ENCODE peak calls at places on chromosomes 11 and 22, in six cellular contexts. S is IMR-90, X is mesenchymal stem cell, E is mesendoderm, Y is H1, W is H9. V is an unnamed sample.

GRCh38 chr11:6757373-6757967 is 14.3 kb downstream of the OR2AG2 start:
- DNase-seq in Y (no peak), W (peak; percentile 60), E (peak; percentile 73), S (peak; percentile 59), X (peak; percentile 62), V (peak; percentile 43)

GRCh38 chr22:28884754-28885375 is 1.5 kb downstream of the ZNRF3 start:
- DNase-seq in S (no peak), E (peak; percentile 63), W (no peak), X (peak; percentile 3), Y (no peak), V (no peak)

GRCh38 chr11:71304491-71304890 is 52.1 kb upstream of the SHANK2 start:
- DNase-seq in Y (no peak), W (no peak), S (no peak), E (no peak), X (no peak), V (no peak)

GRCh38 chr11:57643802-57644201 is 5.9 kb downstream of the YPEL4 start:
- DNase-seq in W (no peak), Y (no peak), X (peak; percentile 37), E (peak; percentile 53), S (peak; percentile 44), V (no peak)

GRCh38 chr11:26418391-26418790 is 86.5 kb downstream of the ANO3 start:
- DNase-seq in S (no peak), E (no peak), W (no peak), Y (no peak), X (no peak), V (no peak)

GRCh38 chr11:102637731-102638130 is 12.6 kb upstream of the MMP20 start:
- DNase-seq in Y (no peak), E (no peak), S (no peak), W (no peak), X (no peak), V (no peak)

GRCh38 chr11:46237248-46238077 is 40.0 kb upstream of the CREB3L1 start:
- DNase-seq in S (peak; percentile 92), X (peak; percentile 93), Y (peak; percentile 61), W (peak; percentile 77), E (peak; percentile 95), V (no peak)

GRCh38 chr22:44700456-44700855 is 1.5 kb upstream of the PRR5 start:
- DNase-seq in Y (no peak), X (peak; percentile 49), S (peak; percentile 36), E (no peak), W (no peak), V (no peak)

GRCh38 chr11:7595016-7595869 is 78.1 kb downstream of the CYB5R2 start:
- DNase-seq in E (peak; percentile 61), Y (no peak), X (no peak), S (no peak), W (peak; percentile 53), V (no peak)

GRCh38 chr22:18966748-18967147 is 30.7 kb upstream of the PRODH start:
- DNase-seq in Y (no peak), S (no peak), E (no peak), W (no peak), X (no peak), V (no peak)

GRCh38 chr11:5369793-5370192 is 13.8 kb upstream of the OR51M1 start:
- DNase-seq in S (peak; percentile 90), W (no peak), E (peak; percentile 84), X (peak; percentile 68), Y (no peak), V (no peak)

GRCh38 chr11:110529043-110529442 is 99.3 kb downstream of the FDX1 start:
- DNase-seq in X (no peak), S (no peak), E (peak; percentile 62), W (no peak), Y (no peak), V (no peak)

GRCh38 chr11:35047179-35047578 is 91.8 kb upstream of the CD44 start:
- DNase-seq in E (no peak), S (no peak), Y (no peak), W (no peak), X (no peak), V (no peak)

GRCh38 chr11:9565822-9566560 is 7.5 kb upstream of the WEE1 start:
- DNase-seq in W (peak; percentile 89), S (peak; percentile 100), Y (peak; percentile 60), X (peak; percentile 100), E (peak; percentile 100), V (peak; percentile 89)

GRCh38 chr22:44669725-44670027 is 32.3 kb upstream of the PRR5 start:
- DNase-seq in X (peak; percentile 42), Y (no peak), S (peak; percentile 37), W (peak; percentile 62), E (peak; percentile 46), V (no peak)

GRCh38 chr22:49948116-49948515 is 12.5 kb upstream of the PIM3 start:
- DNase-seq in W (peak; percentile 39), E (no peak), X (no peak), S (no peak), Y (no peak), V (no peak)

GRCh38 chr11:13140028-13140870 is 131.1 kb downstream of the RASSF10 start:
- DNase-seq in W (no peak), S (peak; percentile 26), Y (no peak), X (peak; percentile 65), E (no peak), V (no peak)

GRCh38 chr11:61037694-61038093 is 64.6 kb upstream of the CD5 start:
- DNase-seq in E (no peak), Y (no peak), W (no peak), S (no peak), X (no peak), V (no peak)

GRCh38 chr11:69006816-69007215 is 6.2 kb downstream of the MRGPRF start:
- DNase-seq in W (peak; percentile 5), E (no peak), S (no peak), Y (no peak), X (no peak), V (no peak)

GRCh38 chr22:38454011-38454360 is 1.0 kb downstream of the KCNJ4 start:
- DNase-seq in S (no peak), W (no peak), X (no peak), Y (no peak), E (no peak), V (no peak)

GRCh38 chr22:38454361-38455062 is 487 bp downstream of the KCNJ4 start:
- DNase-seq in X (no peak), Y (no peak), W (no peak), S (no peak), E (no peak), V (no peak)

GRCh38 chr22:38456272-38456837 is 1.4 kb upstream of the KCNJ4 start:
- DNase-seq in E (no peak), W (no peak), S (no peak), Y (no peak), X (no peak), V (no peak)

GRCh38 chr22:38455530-38456271 is 702 bp upstream of the KCNJ4 start:
- DNase-seq in S (peak; percentile 26), E (peak; percentile 56), Y (no peak), W (peak; percentile 54), X (peak; percentile 52), V (peak; percentile 73)

GRCh38 chr22:38455063-38455529 is at the start of gene KCNJ4:
- DNase-seq in Y (no peak), X (no peak), W (no peak), S (no peak), E (no peak), V (no peak)
- H3K27ac ChIP-seq in Y (no peak within 1 kb of the TSS), X (no peak within 1 kb of the TSS), W (no peak within 1 kb of the TSS), S (no peak within 1 kb of the TSS), E (no peak within 1 kb of the TSS), V (no peak within 1 kb of the TSS)

DNA sequence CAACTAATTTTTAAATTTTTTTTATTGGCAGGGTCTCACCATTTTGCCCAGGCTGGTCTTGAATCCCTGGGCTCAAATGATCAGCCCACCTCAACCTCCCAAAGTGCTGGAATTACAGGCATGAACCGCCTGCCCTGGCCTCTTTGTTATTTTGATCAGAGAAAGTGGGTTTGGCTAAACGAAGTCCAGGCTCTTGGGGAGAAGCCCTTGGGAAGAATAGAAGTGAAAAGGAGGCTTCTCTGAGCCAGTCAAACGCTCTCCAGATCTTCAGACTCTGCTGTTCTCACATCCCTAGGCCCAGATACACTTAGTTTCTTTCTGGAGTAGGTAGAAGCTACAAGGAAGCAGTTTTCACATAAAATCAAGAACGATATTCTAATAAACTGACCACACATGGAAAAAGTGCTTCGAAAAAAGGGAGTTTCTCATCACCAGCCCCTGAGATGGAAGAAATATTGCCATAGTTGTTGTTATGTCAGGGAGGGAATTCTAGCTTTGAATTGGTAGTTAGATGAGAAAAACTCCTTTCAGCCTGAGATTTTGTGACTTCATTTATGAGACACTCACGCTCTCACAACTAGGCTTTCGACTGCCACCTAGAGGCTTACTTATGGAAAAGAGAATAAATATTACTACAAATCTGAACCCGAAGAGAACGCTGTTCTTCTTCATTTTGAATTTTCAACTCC is 41.7 kb upstream of the AQP11 start:
- DNase-seq in Y (peak; percentile 46), S (peak; percentile 79), E (peak; percentile 71), W (peak; percentile 80), X (peak; percentile 71), V (peak; percentile 56)
- H2BK15ac ChIP-seq in Y (no peak overlapping the region), S (no peak overlapping the region), E (peak overlapping the region; percentile 20), W (no peak overlapping the region), X (no peak overlapping the region), V (no peak overlapping the region)

DNA sequence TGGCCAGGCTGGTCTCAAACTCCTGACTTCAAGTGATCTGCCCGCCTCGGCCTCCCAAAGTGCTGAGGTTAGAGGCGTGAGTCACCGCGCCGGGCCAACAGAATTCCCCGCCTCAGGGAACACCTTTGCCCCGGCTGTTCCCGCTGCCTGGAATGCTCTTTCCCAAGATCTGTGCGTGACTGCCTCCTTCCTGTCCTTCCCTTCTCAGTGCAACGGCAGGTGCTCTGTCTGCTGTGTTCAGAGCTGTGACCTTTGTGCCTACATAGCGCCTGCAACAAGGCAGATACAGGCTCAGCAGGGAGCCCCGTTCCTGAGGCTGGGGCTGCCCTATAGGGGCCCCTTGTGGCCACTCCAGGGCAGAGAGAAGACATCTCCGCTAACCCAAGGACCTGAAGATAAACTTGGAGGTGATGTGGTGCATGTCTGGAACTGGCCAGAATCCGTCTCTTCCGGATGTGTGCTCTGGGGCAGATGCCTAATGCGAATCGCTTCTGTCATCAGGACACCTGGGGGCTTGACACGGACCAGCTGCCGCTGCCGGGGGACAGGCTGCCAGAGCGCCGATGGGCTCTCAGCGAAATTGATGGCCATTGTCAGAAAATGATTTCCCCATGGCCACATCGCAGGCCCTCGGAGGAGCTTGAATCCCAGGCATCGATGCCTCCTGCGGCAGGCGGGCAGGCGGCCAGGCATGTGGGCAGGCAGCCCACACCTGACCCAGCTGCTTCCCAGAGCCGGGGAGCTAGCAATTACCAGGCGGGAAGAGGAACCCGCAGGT is 43.5 kb upstream of the TCF20 start:
- DNase-seq in W (peak; percentile 95), Y (peak; percentile 72), E (peak; percentile 94), X (peak; percentile 86), S (peak; percentile 54), V (peak; percentile 45)
- H2BK5ac ChIP-seq in W (no peak overlapping the region), Y (peak overlapping the region; percentile 56), E (no peak overlapping the region), X (no peak overlapping the region), S (no peak overlapping the region), V (peak overlapping the region; percentile 42)

GRCh38 chr22:27149886-27150529 is 492.6 kb downstream of the MIAT start:
- DNase-seq in W (no peak), Y (no peak), X (peak; percentile 80), S (peak; percentile 37), E (no peak), V (no peak)

GRCh38 chr22:27150530-27150909 is 493.1 kb downstream of the MIAT start:
- DNase-seq in Y (no peak), W (no peak), S (no peak), X (no peak), E (no peak), V (no peak)

GRCh38 chr22:27152883-27153282 is 495.5 kb downstream of the MIAT start:
- DNase-seq in Y (no peak), E (no peak), X (no peak), W (no peak), S (no peak), V (no peak)

GRCh38 chr22:27152033-27152432 is 494.6 kb downstream of the MIAT start:
- DNase-seq in E (no peak), S (no peak), X (no peak), W (no peak), Y (no peak), V (no peak)

GRCh38 chr22:27151407-27151806 is 494.0 kb downstream of the MIAT start:
- DNase-seq in Y (no peak), E (peak; percentile 43), X (no peak), W (peak; percentile 45), S (no peak), V (no peak)
- H3K27ac ChIP-seq in Y (no peak overlapping the region), E (no peak overlapping the region), X (no peak overlapping the region), W (no peak overlapping the region), S (no peak overlapping the region), V (no peak overlapping the region)